ENCODE peak calls at places on chromosomes 4 and X, in eight cellular contexts. P is chondrocyte, C is hippocampal formation, D is testis, R is WTC11, K is posterior cingulate gyrus, L is left cardiac atrium, U is upper lobe of right lung. V is an unnamed sample.

GRCh38 chr4:159498371-159499115 is 395.7 kb downstream of the RAPGEF2 start:
- DNase-seq in P (no peak), C (no peak), D (no peak), R (no peak), K (no peak), L (no peak), U (no peak), V (no peak)

GRCh38 chr4:159828687-159829086 is 725.8 kb downstream of the RAPGEF2 start:
- DNase-seq in P (no peak), C (no peak), D (no peak), R (no peak), K (no peak), L (no peak), U (no peak), V (no peak)

GRCh38 chr4:173490817-173491518 is 39.1 kb downstream of the HAND2 start:
- DNase-seq in P (no peak), C (no peak), D (no peak), R (no peak), K (no peak), L (no peak), U (no peak), V (no peak)

GRCh38 chrX:79715448-79715847 is 299.1 kb upstream of the TBX22 start:
- DNase-seq in P (no peak), C (no peak), D (no peak), R (no peak), K (no peak), L (no peak), U (no peak), V (no peak)

GRCh38 chr4:154822775-154823174 is 41.7 kb downstream of the RBM46 start:
- DNase-seq in P (no peak), C (no peak), D (no peak), R (no peak), K (no peak), L (no peak), U (no peak), V (no peak)

GRCh38 chr4:139015948-139016451 is 419 bp downstream of the NOCT start:
- DNase-seq in P (no peak), C (peak), D (peak), R (no peak), K (no peak), L (no peak), U (peak), V (peak)

GRCh38 chr4:176425035-176425434 is 105.3 kb downstream of the SPCS3 start:
- DNase-seq in P (no peak), C (no peak), D (no peak), R (no peak), K (no peak), L (no peak), U (no peak), V (no peak)

GRCh38 chr4:109294468-109295020 is 7.9 kb downstream of the COL25A1 start:
- DNase-seq in P (no peak), C (no peak), D (no peak), R (no peak), K (no peak), L (no peak), U (no peak), V (no peak)

GRCh38 chr4:61443813-61444510 is 243.8 kb downstream of the ADGRL3 start:
- DNase-seq in P (no peak), C (no peak), D (no peak), R (no peak), K (no peak), L (no peak), U (no peak), V (no peak)

GRCh38 chr4:12844111-12844510 is 640.0 kb downstream of the RAB28 start:
- DNase-seq in P (no peak), C (no peak), D (no peak), R (no peak), K (no peak), L (no peak), U (no peak), V (no peak)

GRCh38 chr4:103076777-103077347 is 301 bp upstream of the SLC9B2 start:
- DNase-seq in P (no peak), C (no peak), D (no peak), R (no peak), K (no peak), L (no peak), U (no peak), V (peak)

GRCh38 chr4:183729430-183730328 is 70.6 kb downstream of the TRAPPC11 start:
- DNase-seq in P (no peak), C (no peak), D (no peak), R (no peak), K (no peak), L (no peak), U (no peak), V (no peak)

GRCh38 chrX:149903889-149904748 is 23.1 kb downstream of the MAGEA8 start:
- DNase-seq in P (no peak), C (no peak), D (no peak), R (no peak), K (no peak), L (no peak), U (no peak), V (peak)

GRCh38 chr4:6720202-6720699 is 4.3 kb downstream of the BLOC1S4 start:
- DNase-seq in P (no peak), C (peak), D (peak), R (peak), K (peak), L (peak), U (peak), V (peak)

GRCh38 chrX:13821740-13822139 is 4.8 kb upstream of the GPM6B start:
- DNase-seq in P (no peak), C (no peak), D (no peak), R (no peak), K (no peak), L (no peak), U (no peak), V (no peak)

GRCh38 chr4:154164931-154165839 is 326.4 kb downstream of the DCHS2 start:
- DNase-seq in P (no peak), C (no peak), D (peak), R (no peak), K (no peak), L (peak), U (no peak), V (no peak)

GRCh38 chr4:150082241-150082640 is 4.0 kb downstream of the DCLK2 start:
- DNase-seq in P (no peak), C (no peak), D (no peak), R (no peak), K (no peak), L (no peak), U (no peak), V (no peak)

GRCh38 chrX:1477229-1477628 is 24.5 kb upstream of the ASMTL start:
- DNase-seq in P (no peak), C (no peak), D (no peak), R (no peak), K (no peak), L (no peak), U (no peak), V (no peak)

GRCh38 chr4:159131564-159131963 is 28.7 kb downstream of the RAPGEF2 start:
- DNase-seq in P (no peak), C (no peak), D (no peak), R (no peak), K (no peak), L (no peak), U (no peak), V (peak)

GRCh38 chr4:138981930-138982390 is 33.6 kb upstream of the NOCT start:
- DNase-seq in P (no peak), C (no peak), D (peak), R (no peak), K (no peak), L (peak), U (no peak), V (peak)